ENCODE peak calls at places on chromosomes 11 and 22, in nine cellular contexts. F is uterus, T is A673, E is astrocyte of the spinal cord, O is fibroblast of the aortic adventitia, I is ovary, X is HFF-Myc, G is cardiac fibroblast, Y is body of pancreas. L is an unnamed sample.

GRCh38 chr11:69376155-69377028 is 82.4 kb downstream of the MYEOV start:
- DNase-seq in F (no peak), T (no peak), E (no peak), O (no peak), I (no peak), X (no peak), G (no peak), Y (no peak), L (peak; percentile 50)

GRCh38 chr11:75383246-75383645 is 16.1 kb upstream of the RPS3 start:
- DNase-seq in F (no peak), T (no peak), E (no peak), O (no peak), I (no peak), X (no peak), G (no peak), Y (no peak), L (no peak)

GRCh38 chr11:89545701-89546100 is 54.5 kb upstream of the NOX4 start:
- DNase-seq in F (no peak), T (no peak), E (no peak), O (no peak), I (no peak), X (no peak), G (no peak), Y (no peak), L (no peak)

GRCh38 chr11:126518130-126518995 is 162.9 kb downstream of the ST3GAL4 start:
- DNase-seq in F (no peak), T (no peak), E (no peak), O (no peak), I (no peak), X (no peak), G (no peak), Y (no peak), L (no peak)

GRCh38 chr11:123460006-123460700 is 30.1 kb downstream of the GRAMD1B start:
- DNase-seq in F (no peak), T (no peak), E (no peak), O (no peak), I (no peak), X (no peak), G (no peak), Y (no peak), L (no peak)

GRCh38 chr22:21569459-21570161 is 2.1 kb downstream of the UBE2L3 start:
- DNase-seq in F (no peak), T (no peak), E (no peak), O (no peak), I (no peak), X (no peak), G (no peak), Y (no peak), L (no peak)

GRCh38 chr11:120883404-120884135 is 140.3 kb upstream of the TBCEL start:
- DNase-seq in F (peak; percentile 37), T (no peak), E (peak; percentile 34), O (peak; percentile 79), I (peak; percentile 27), X (no peak), G (peak; percentile 65), Y (peak; percentile 8), L (no peak)

GRCh38 chr11:118900535-118901384 is 17.1 kb downstream of the CXCR5 start:
- DNase-seq in F (no peak), T (no peak), E (no peak), O (no peak), I (no peak), X (no peak), G (no peak), Y (no peak), L (no peak)

GRCh38 chr11:117477721-117478120 is 150.1 kb downstream of the CEP164 start:
- DNase-seq in F (no peak), T (no peak), E (no peak), O (no peak), I (no peak), X (no peak), G (no peak), Y (no peak), L (peak; percentile 71)

GRCh38 chr22:45612451-45612901 is 59.2 kb upstream of the ATXN10 start:
- DNase-seq in F (peak; percentile 32), T (no peak), E (peak; percentile 82), O (peak; percentile 86), I (peak; percentile 28), X (peak; percentile 25), G (peak; percentile 80), Y (no peak), L (peak; percentile 60)

GRCh38 chr22:49673048-49673447 is 154.6 kb downstream of the BRD1 start:
- DNase-seq in F (no peak), T (no peak), E (no peak), O (no peak), I (no peak), X (no peak), G (no peak), Y (no peak), L (no peak)

GRCh38 chr22:17783317-17783716 is 9.0 kb upstream of the BID start:
- DNase-seq in F (no peak), T (no peak), E (no peak), O (peak; percentile 35), I (no peak), X (no peak), G (peak; percentile 24), Y (no peak), L (no peak)

GRCh38 chr22:40817737-40818136 is 1.4 kb downstream of the SLC25A17 start:
- DNase-seq in F (no peak), T (no peak), E (no peak), O (no peak), I (no peak), X (no peak), G (no peak), Y (no peak), L (no peak)

GRCh38 chr22:22103078-22103593 is 120.5 kb upstream of the TOP3B start:
- DNase-seq in F (no peak), T (no peak), E (no peak), O (no peak), I (no peak), X (no peak), G (no peak), Y (no peak), L (no peak)

GRCh38 chr22:45923812-45924211 is 53.1 kb downstream of the WNT7B start:
- DNase-seq in F (no peak), T (no peak), E (no peak), O (no peak), I (no peak), X (no peak), G (no peak), Y (peak; percentile 75), L (no peak)

GRCh38 chr11:129143335-129143734 is 48.8 kb downstream of the ARHGAP32 start:
- DNase-seq in F (peak; percentile 79), T (peak; percentile 82), E (peak; percentile 100), O (peak; percentile 98), I (peak; percentile 68), X (peak; percentile 89), G (peak; percentile 95), Y (peak; percentile 57), L (peak; percentile 82)

GRCh38 chr11:65833297-65834030 is at the start of gene SNX32:
- DNase-seq in F (peak; percentile 94), T (peak; percentile 98), E (peak; percentile 93), O (peak; percentile 91), I (peak; percentile 96), X (peak; percentile 75), G (peak; percentile 94), Y (peak; percentile 95), L (peak; percentile 97)
- H3K4me3 ChIP-seq in F (peak within 1 kb of the TSS; percentile 47), T (peak within 1 kb of the TSS; percentile 54), E (peak within 1 kb of the TSS; percentile 52), O (peak within 1 kb of the TSS; percentile 93), I (peak within 1 kb of the TSS; percentile 40), X (peak within 1 kb of the TSS; percentile 73), G (peak within 1 kb of the TSS; percentile 73), Y (peak within 1 kb of the TSS; percentile 32), L (peak within 1 kb of the TSS; percentile 36)

DNA sequence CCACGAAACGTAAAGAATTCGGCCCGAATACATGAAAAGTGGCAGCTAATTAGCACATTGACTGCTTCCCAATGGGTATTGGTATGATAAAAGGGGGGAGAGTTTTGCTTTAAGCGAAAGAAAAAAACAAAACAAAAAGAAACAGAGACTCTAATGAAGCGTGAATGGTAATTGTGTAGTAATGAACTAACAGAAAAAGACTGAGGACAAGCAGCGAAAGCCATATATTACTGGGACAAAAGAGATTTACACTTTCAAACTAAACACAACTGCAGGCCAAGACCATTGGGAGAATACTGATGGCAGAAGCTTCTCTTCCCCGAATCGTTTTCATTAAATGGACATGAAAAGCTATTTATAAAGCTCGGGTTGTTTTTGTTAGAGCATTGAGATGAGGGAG is 2.5 kb downstream of the DBX1 start:
- DNase-seq in F (no peak), T (no peak), E (no peak), O (no peak), I (no peak), X (no peak), G (no peak), Y (no peak), L (no peak)
- H3K4me3 ChIP-seq in F (no peak overlapping the region), T (no peak overlapping the region), E (no peak overlapping the region), O (no peak overlapping the region), I (no peak overlapping the region), X (no peak overlapping the region), G (no peak overlapping the region), Y (no peak overlapping the region), L (no peak overlapping the region)

GRCh38 chr11:125262194-125262824 is 97.8 kb downstream of the PKNOX2 start:
- DNase-seq in F (no peak), T (no peak), E (no peak), O (no peak), I (peak; percentile 46), X (no peak), G (no peak), Y (no peak), L (no peak)

GRCh38 chr11:125264091-125265022 is 99.8 kb downstream of the PKNOX2 start:
- DNase-seq in F (no peak), T (no peak), E (no peak), O (no peak), I (no peak), X (no peak), G (no peak), Y (no peak), L (no peak)

GRCh38 chr11:125263268-125263790 is 98.8 kb downstream of the PKNOX2 start:
- DNase-seq in F (peak; percentile 66), T (peak; percentile 77), E (peak; percentile 100), O (peak; percentile 99), I (peak; percentile 93), X (peak; percentile 98), G (peak; percentile 99), Y (peak; percentile 44), L (peak; percentile 40)

GRCh38 chr11:125261471-125262087 is 97.0 kb downstream of the PKNOX2 start:
- DNase-seq in F (no peak), T (no peak), E (no peak), O (no peak), I (peak; percentile 57), X (no peak), G (no peak), Y (no peak), L (no peak)

DNA sequence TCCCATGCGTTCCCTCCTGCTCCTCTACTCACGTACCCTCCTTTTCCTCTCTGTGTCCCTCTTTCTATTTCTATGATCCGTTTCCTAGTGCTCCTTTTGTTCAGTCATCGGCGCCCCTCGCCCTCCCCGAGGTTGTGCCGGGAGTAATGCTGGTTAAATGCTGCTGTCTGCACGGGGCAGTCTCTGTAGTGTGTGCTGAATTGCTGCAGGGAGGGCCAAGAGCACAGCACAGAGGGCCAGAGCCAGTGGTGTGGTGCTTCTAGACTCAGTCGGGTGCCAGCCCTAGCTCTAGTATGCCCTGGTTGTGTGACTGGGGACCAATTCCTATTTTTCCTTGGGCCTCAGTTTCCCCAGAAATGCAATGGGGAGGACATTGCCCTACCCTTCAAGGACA is 98.3 kb downstream of the PKNOX2 start:
- DNase-seq in F (no peak), T (no peak), E (no peak), O (peak; percentile 46), I (no peak), X (no peak), G (peak; percentile 47), Y (no peak), L (no peak)
- H3K4me3 ChIP-seq in F (no peak overlapping the region), T (no peak overlapping the region), E (no peak overlapping the region), O (no peak overlapping the region), I (no peak overlapping the region), X (no peak overlapping the region), G (no peak overlapping the region), Y (no peak overlapping the region), L (no peak overlapping the region)

GRCh38 chr22:43996170-43996980 is 27.7 kb upstream of the PARVB start:
- DNase-seq in F (peak; percentile 28), T (no peak), E (no peak), O (no peak), I (no peak), X (no peak), G (no peak), Y (peak; percentile 32), L (no peak)
- H3K4me3 ChIP-seq in F (no peak overlapping the region), T (no peak overlapping the region), E (no peak overlapping the region), O (no peak overlapping the region), I (no peak overlapping the region), X (no peak overlapping the region), G (no peak overlapping the region), Y (no peak overlapping the region), L (no peak overlapping the region)